ENCODE peak calls at places on chromosomes 12 and 14, in five cellular contexts. J, F, G, C and N are unnamed samples. For H3K9me3, the result is how much of the 10 kb centered on the place peaks cover.

GRCh38 chr12:110307372-110307771 is 26.3 kb downstream of the ATP2A2 start:
- DNase-seq in G (no peak), F (no peak), J (no peak), C (no peak), N (no peak)

GRCh38 chr12:107570721-107571120 is 114.9 kb upstream of the PWP1 start:
- DNase-seq in C (no peak), G (peak), J (no peak), F (no peak), N (no peak)

GRCh38 chr12:6608592-6609311 is 1.6 kb upstream of the CHD4 start:
- DNase-seq in J (peak), G (no peak), C (no peak), F (no peak), N (no peak)

GRCh38 chr12:3389911-3390310 is 101.1 kb upstream of the PRMT8 start:
- DNase-seq in C (no peak), J (no peak), F (no peak), G (no peak), N (no peak)

GRCh38 chr12:10184261-10184843 is 5.5 kb downstream of the TMEM52B start:
- DNase-seq in G (no peak), J (no peak), F (no peak), C (no peak), N (no peak)

GRCh38 chr14:33676135-33676566 is 274.7 kb downstream of the EGLN3 start:
- DNase-seq in C (no peak), F (peak), J (peak), G (peak), N (no peak)

GRCh38 chr14:99601301-99601945 is 2.6 kb downstream of the CCDC85C start:
- DNase-seq in J (peak), C (no peak), G (no peak), F (no peak), N (no peak)

GRCh38 chr12:15650399-15651128 is 138.6 kb downstream of the EPS8 start:
- DNase-seq in G (peak), F (no peak), C (no peak), J (no peak), N (peak)

GRCh38 chr12:57511161-57511560 is 9.2 kb downstream of the DDIT3 start:
- DNase-seq in F (no peak), G (no peak), J (no peak), C (no peak), N (no peak)

GRCh38 chr12:78929075-78929418 is 64.5 kb downstream of the SYT1 start:
- DNase-seq in J (no peak), C (no peak), F (no peak), G (no peak), N (no peak)

GRCh38 chr12:78931466-78931990 is 67.0 kb downstream of the SYT1 start:
- DNase-seq in F (no peak), C (no peak), G (no peak), J (no peak), N (peak)

GRCh38 chr12:78933014-78933413 is 68.4 kb downstream of the SYT1 start:
- DNase-seq in C (no peak), F (no peak), G (no peak), J (no peak), N (no peak)

DNA sequence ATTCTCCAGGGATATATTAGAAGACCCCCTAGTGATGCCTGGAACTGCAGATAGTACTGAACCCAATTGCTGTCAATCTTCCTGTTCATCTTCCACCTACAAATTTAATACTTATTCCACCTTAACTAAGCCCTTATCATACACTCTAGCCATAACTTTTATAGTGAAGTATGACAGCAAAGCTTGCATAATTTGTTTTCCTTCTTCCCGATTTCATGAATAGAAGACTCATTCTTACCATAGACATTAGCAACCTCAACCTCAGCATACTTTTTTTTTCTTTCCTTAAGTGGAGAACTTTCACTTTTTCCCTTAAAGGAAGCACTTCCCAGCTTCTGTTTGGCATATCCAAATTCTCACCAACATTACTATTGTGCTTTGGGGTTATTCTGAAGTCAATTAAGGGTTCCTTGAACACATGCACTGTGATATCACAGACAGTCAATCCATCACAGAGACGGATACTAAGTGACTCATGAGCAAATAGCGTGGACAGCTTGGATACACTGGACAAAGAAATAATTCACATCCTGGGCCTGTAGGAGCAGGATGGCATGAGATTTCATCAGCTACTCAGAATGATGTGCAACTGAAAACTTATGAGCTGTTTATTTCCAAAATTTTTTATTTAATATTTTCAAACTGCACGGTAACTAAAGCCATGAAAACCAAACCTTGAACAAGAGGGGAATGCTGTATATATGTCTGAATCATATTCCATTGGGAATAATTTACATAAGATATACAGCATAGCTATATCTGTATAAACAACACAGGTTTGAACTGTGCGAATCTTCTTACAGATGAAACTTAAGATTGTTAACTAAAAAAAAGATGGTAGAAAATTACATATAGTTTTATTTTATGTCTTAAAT is 63.9 kb downstream of the SYT1 start:
- DNase-seq in G (peak), C (no peak), J (no peak), F (no peak), N (no peak)
- H3K9me3 ChIP-seq in G (under half), C (under half), J (under half), F (under half), N (under half)

GRCh38 chr12:92248977-92249376 is 103.3 kb upstream of the BTG1 start:
- DNase-seq in C (no peak), J (no peak), G (no peak), F (no peak), N (no peak)

GRCh38 chr12:92242917-92243316 is 97.3 kb upstream of the BTG1 start:
- DNase-seq in G (no peak), F (no peak), C (no peak), J (peak), N (no peak)

DNA sequence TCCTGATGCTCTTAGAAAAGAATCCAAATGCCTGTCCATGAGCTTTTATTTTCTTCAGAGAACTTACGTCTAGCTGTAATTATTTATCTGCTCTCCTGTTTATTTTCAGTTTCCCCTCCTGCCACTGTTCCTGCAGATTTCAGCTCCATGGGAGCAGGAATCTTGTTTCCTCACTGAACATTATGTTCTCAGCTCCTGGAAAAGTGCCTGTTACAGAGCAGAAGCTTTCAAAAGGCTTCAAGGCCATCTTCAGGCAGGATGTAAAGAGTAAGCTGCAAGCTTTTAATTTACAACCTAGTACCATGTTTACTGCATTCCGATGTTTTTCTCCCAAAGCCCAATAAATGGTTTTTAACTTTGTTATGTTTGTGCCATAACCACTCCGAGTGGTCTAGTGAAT is 98.4 kb upstream of the BTG1 start:
- DNase-seq in J (peak), F (no peak), C (no peak), G (peak), N (no peak)
- TF ChIP-seq POLR2AphosphoS5 in J (peak), F (peak), C (peak), G (no peak), N (no peak)

DNA sequence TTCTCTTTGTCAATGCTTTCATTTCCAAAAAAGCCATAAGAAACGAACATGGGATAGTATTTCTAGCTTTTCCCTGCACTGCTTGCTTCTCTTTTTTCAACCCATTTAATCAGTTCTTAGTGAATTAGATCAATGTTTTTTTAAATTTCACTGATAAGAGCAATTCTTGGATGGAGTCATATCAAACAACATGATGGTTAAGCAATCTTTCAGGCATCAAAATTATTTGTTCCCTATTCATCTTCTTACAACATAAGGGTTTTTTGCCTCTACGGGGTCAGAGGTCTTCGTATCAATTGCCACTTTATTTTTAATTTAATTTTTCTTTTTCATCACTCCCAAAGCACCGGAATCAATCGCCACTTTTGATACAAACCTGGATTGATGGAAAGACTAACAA is 103.8 kb upstream of the RESF1 start:
- DNase-seq in F (no peak), C (no peak), G (no peak), J (no peak), N (no peak)
- H3K9me3 ChIP-seq in F (under half), C (under half), G (under half), J (under half), N (under half)

DNA sequence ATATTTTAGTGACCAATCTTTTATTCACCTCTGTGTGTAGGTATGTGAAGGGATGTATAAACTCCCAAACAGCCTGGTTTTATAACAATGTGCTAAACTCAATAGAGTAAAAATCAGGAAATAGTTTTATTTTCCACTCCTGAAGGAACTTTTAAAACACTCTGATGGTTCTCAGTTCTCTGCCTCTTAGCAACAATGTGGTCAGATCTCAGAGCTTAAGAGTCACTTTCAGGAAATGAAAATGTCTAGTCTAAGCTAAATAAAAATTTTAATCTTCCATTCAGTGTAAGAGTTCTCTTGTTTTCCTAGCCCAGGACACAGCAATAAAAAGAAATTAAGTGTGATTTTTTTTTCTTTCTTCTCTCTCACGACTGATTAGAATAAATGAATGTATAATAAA is 718.0 kb downstream of the C12orf50 start:
- DNase-seq in C (no peak), J (no peak), G (no peak), F (no peak), N (peak)
- TF ChIP-seq POLR2AphosphoS5 in C (no peak), J (no peak), G (no peak), F (no peak), N (no peak)

DNA sequence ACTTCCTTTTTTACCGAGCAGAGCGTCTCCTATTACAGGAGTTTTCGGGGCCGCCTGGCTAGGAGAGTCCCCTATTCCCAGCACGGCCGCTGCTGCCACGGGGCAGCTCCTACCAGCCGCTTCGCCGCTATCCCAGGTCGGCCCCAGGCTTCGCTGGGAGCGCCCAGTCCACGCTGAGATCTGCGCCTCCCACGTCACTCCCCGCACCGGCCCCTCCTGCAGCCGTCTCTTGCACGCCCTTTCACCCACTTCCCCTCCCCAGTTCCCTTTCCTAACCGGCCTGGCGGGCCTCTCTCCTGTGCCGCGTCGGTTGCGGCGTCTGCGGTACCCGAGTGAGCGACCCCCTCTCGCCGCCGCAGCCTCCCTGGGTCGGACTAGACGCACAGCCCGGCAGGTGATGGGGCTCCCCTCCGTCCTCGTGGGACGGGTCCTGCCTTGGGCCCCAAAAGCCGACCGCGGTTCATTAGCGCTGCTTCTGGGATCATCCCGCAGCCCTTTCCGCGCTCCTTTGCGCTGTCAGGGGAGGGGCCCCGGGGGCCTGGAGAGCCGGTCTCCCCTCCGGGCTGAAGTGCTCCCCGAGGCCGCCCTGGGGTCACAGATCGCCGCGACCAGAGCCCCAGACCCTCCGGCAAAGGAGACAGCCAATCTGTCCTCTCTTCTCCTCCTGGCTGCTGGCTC is 1318.4 kb downstream of the TMEM121 start:
- DNase-seq in C (peak), G (no peak), J (peak), F (peak), N (no peak)
- H3K9me3 ChIP-seq in C (under half), G (under half), J (under half), F (under half), N (under half)

GRCh38 chr12:12704593-12705230 is 8.7 kb upstream of the GPR19 start:
- DNase-seq in F (no peak), G (peak), C (no peak), J (peak), N (no peak)
- TF ChIP-seq POLR2AphosphoS5 in F (no peak), G (no peak), C (no peak), J (peak), N (no peak)

GRCh38 chr12:33926095-33926494 is 96.2 kb upstream of the ALG10 start:
- DNase-seq in C (no peak), J (no peak), F (no peak), G (no peak), N (no peak)
- H3K9me3 ChIP-seq in C (under half), J (under half), F (under half), G (under half), N (under half)